ENCODE peak calls at places on chromosomes 11 and 22, in ten cellular contexts. V is neuronal stem cell; W is keratinocyte; F is GM12891; Q is RWPE1; Y is progenitor cell of endocrine pancreas; I is stromal cell of bone marrow; T is fibroblast of mammary gland; E is AG10803; J is CD4-positive, alpha-beta T cell. P is an unnamed sample.

GRCh38 chr22:39778055-39778454 is 115.5 kb downstream of the ENTHD1 start:
- DNase-seq in V (no peak), I (no peak), J (no peak), E (no peak), Q (no peak), W (no peak), T (no peak), F (no peak), Y (no peak), P (no peak)

GRCh38 chr11:28836285-28837081 is 728.3 kb downstream of the METTL15 start:
- DNase-seq in Q (peak; percentile 74), Y (no peak), T (peak; percentile 81), I (peak; percentile 80), V (peak; percentile 26), J (no peak), E (peak; percentile 99), W (peak; percentile 9), F (no peak), P (no peak)

GRCh38 chr11:18720811-18721575 is 5.0 kb downstream of the IGSF22 start:
- DNase-seq in F (no peak), W (no peak), T (peak; percentile 46), Q (peak; percentile 18), E (peak; percentile 40), Y (peak; percentile 62), V (peak; percentile 80), I (no peak), J (peak; percentile 76), P (no peak)

GRCh38 chr22:29201722-29202230 is 3.9 kb upstream of the EMID1 start:
- DNase-seq in T (no peak), F (no peak), V (no peak), Q (no peak), J (no peak), W (no peak), I (no peak), Y (no peak), E (no peak), P (no peak)

GRCh38 chr11:72230764-72231365 is 6.3 kb downstream of the INPPL1 start:
- DNase-seq in V (no peak), E (no peak), I (no peak), Y (no peak), Q (no peak), F (no peak), T (no peak), J (no peak), W (no peak), P (no peak)

GRCh38 chr22:40065981-40066380 is 71.2 kb downstream of the FAM83F start:
- DNase-seq in T (no peak), Q (no peak), V (no peak), F (no peak), W (no peak), I (no peak), E (no peak), Y (no peak), J (no peak), P (no peak)

GRCh38 chr11:122690801-122691649 is 35.5 kb downstream of the UBASH3B start:
- DNase-seq in I (peak; percentile 37), J (no peak), E (peak; percentile 68), V (no peak), W (no peak), T (peak; percentile 62), Q (no peak), F (no peak), Y (no peak), P (no peak)

GRCh38 chr11:102981324-102981910 is 25.9 kb upstream of the MMP13 start:
- DNase-seq in Y (no peak), V (no peak), T (peak; percentile 33), F (no peak), I (no peak), J (no peak), W (no peak), E (peak; percentile 8), Q (no peak), P (no peak)

GRCh38 chr11:75028321-75029097 is 39.8 kb downstream of the NEU3 start:
- DNase-seq in V (no peak), I (peak; percentile 69), W (no peak), E (peak; percentile 67), F (no peak), T (peak; percentile 45), J (no peak), Y (no peak), Q (no peak), P (no peak)

GRCh38 chr11:131248588-131248987 is 121.8 kb upstream of the NTM start:
- DNase-seq in I (no peak), E (no peak), T (peak; percentile 40), Y (no peak), W (no peak), V (no peak), F (no peak), Q (no peak), J (no peak), P (no peak)

GRCh38 chr22:37499006-37499707 is 13.0 kb upstream of the MFNG start:
- DNase-seq in Y (no peak), J (no peak), E (no peak), W (no peak), T (no peak), I (no peak), Q (no peak), F (no peak), V (no peak), P (no peak)

GRCh38 chr11:96095884-96096301 is 172.0 kb upstream of the MTMR2 start:
- DNase-seq in W (no peak), V (no peak), Q (peak; percentile 53), I (no peak), T (no peak), E (no peak), J (no peak), Y (no peak), F (no peak), P (no peak)

GRCh38 chr11:95364324-95365295 is 133.6 kb upstream of the SESN3 start:
- DNase-seq in F (no peak), T (peak; percentile 54), J (no peak), Q (peak; percentile 71), W (no peak), V (no peak), E (no peak), I (peak; percentile 17), Y (no peak), P (no peak)

GRCh38 chr11:74571062-74571399 is 21.4 kb upstream of the POLD3 start:
- DNase-seq in J (no peak), T (no peak), V (no peak), E (no peak), F (no peak), I (no peak), Y (no peak), W (no peak), Q (no peak), P (no peak)

GRCh38 chr11:75760710-75761493 is 7.7 kb upstream of the DGAT2 start:
- DNase-seq in J (no peak), Y (no peak), V (no peak), I (peak; percentile 81), F (no peak), Q (peak; percentile 28), W (no peak), E (peak; percentile 50), T (peak; percentile 89), P (no peak)

GRCh38 chr11:66443602-66444001 is 5.0 kb upstream of the MRPL11 start:
- DNase-seq in Q (peak; percentile 70), Y (no peak), F (no peak), E (peak; percentile 90), V (no peak), W (no peak), J (no peak), T (peak; percentile 93), I (peak; percentile 80), P (no peak)